ENCODE peak calls at places on chromosomes 16 and 17, in six cellular contexts. G, O, S, Z, P and R are unnamed samples.
A peak's percentile ranks its signal among the peaks of the same experiment; 100 is the strongest.

GRCh38 chr16:81651758-81652718 is 127.1 kb upstream of the PLCG2 start:
- DNase-seq in O (no peak), P (no peak), Z (peak; percentile 66), S (no peak), G (peak; percentile 85), R (peak; percentile 81)

GRCh38 chr16:5428932-5429331 is 331.3 kb upstream of the EEF2KMT start:
- DNase-seq in S (no peak), P (no peak), O (no peak), Z (no peak), G (no peak), R (no peak)

GRCh38 chr16:11583889-11584565 is 2.7 kb downstream of the LITAF start:
- DNase-seq in O (no peak), P (no peak), S (no peak), Z (no peak), G (no peak), R (peak; percentile 88)

GRCh38 chr16:31876955-31877828 is 3.6 kb downstream of the ZNF267 start:
- DNase-seq in Z (no peak), G (no peak), O (no peak), P (peak; percentile 64), S (no peak), R (no peak)

GRCh38 chr17:73612074-73612473 is 32.2 kb downstream of the SDK2 start:
- DNase-seq in O (no peak), G (no peak), S (no peak), P (no peak), Z (no peak), R (no peak)

GRCh38 chr17:35761601-35762000 is 914 bp downstream of the C17orf50 start:
- DNase-seq in P (no peak), O (no peak), S (no peak), G (no peak), Z (no peak), R (no peak)

GRCh38 chr17:8125196-8125946 is 1.5 kb upstream of the HES7 start:
- DNase-seq in G (peak; percentile 72), O (peak; percentile 95), Z (peak; percentile 69), P (no peak), S (peak; percentile 82), R (peak; percentile 63)

GRCh38 chr16:89123831-89124100 is 30.1 kb downstream of the ACSF3 start:
- DNase-seq in S (no peak), O (no peak), P (no peak), G (no peak), Z (no peak), R (no peak)

GRCh38 chr17:69141802-69142472 is at the start of gene ABCA6:
- DNase-seq in Z (no peak), S (no peak), P (peak; percentile 83), O (no peak), G (no peak), R (no peak)

GRCh38 chr16:86968866-86969265 is 348.3 kb downstream of the C16orf95 start:
- DNase-seq in O (no peak), Z (no peak), P (no peak), G (no peak), S (no peak), R (no peak)

GRCh38 chr17:6381526-6382135 is 53.3 kb downstream of the AIPL1 start:
- DNase-seq in P (no peak), S (no peak), G (no peak), O (no peak), Z (no peak), R (no peak)

GRCh38 chr16:72481419-72481818 is 309.5 kb upstream of the PMFBP1 start:
- DNase-seq in Z (no peak), S (no peak), G (no peak), O (no peak), P (no peak), R (no peak)

GRCh38 chr16:7962480-7962879 is 627.8 kb downstream of the TMEM114 start:
- DNase-seq in S (no peak), O (no peak), Z (no peak), G (no peak), P (no peak), R (no peak)

GRCh38 chr17:58271532-58271931 is 9.2 kb downstream of the MPO start:
- DNase-seq in G (no peak), P (no peak), Z (no peak), O (no peak), S (no peak), R (peak; percentile 9)

GRCh38 chr16:58063377-58064076 is 38.0 kb downstream of the MMP15 start:
- DNase-seq in Z (no peak), S (no peak), P (no peak), O (no peak), G (no peak), R (no peak)

GRCh38 chr17:75652934-75653549 is 13.9 kb downstream of the RECQL5 start:
- DNase-seq in Z (peak; percentile 10), O (no peak), S (peak; percentile 26), G (peak; percentile 63), P (no peak), R (peak; percentile 68)

GRCh38 chr16:53291757-53292392 is 142.4 kb upstream of the RBL2 start:
- DNase-seq in G (no peak), S (no peak), Z (no peak), O (no peak), P (no peak), R (no peak)

GRCh38 chr16:17827313-17827712 is 356.6 kb upstream of the XYLT1 start:
- DNase-seq in S (no peak), O (no peak), G (no peak), Z (peak; percentile 4), P (no peak), R (no peak)

GRCh38 chr16:48194828-48195566 is 39.2 kb upstream of the ABCC12 start:
- DNase-seq in Z (peak; percentile 92), P (peak; percentile 6), S (no peak), O (no peak), G (no peak), R (peak; percentile 85)

GRCh38 chr17:81537856-81538555 is 9.8 kb downstream of the FSCN2 start:
- DNase-seq in P (no peak), O (no peak), S (no peak), Z (peak; percentile 91), G (no peak), R (peak; percentile 97)

GRCh38 chr17:75564195-75564594 is 23.4 kb upstream of the MYO15B start:
- DNase-seq in O (no peak), P (no peak), Z (no peak), S (no peak), G (no peak), R (no peak)

GRCh38 chr17:70414275-70414674 is 244.9 kb downstream of the KCNJ2 start:
- DNase-seq in G (no peak), Z (no peak), O (no peak), P (no peak), S (no peak), R (no peak)

GRCh38 chr17:56976941-56977570 is 875 bp upstream of the SCPEP1 start:
- DNase-seq in Z (no peak), G (peak; percentile 24), O (no peak), P (no peak), S (no peak), R (peak; percentile 44)

GRCh38 chr16:58614212-58614611 is 15.4 kb downstream of the CNOT1 start:
- DNase-seq in O (no peak), S (no peak), G (no peak), Z (no peak), P (peak; percentile 14), R (no peak)

GRCh38 chr17:9223531-9223930 is 202.2 kb downstream of the NTN1 start:
- DNase-seq in Z (no peak), G (no peak), P (no peak), S (no peak), O (no peak), R (no peak)

GRCh38 chr16:66344533-66345145 is 21.9 kb upstream of the CDH5 start:
- DNase-seq in G (peak; percentile 35), S (peak; percentile 52), O (peak; percentile 38), P (peak; percentile 23), Z (no peak), R (peak; percentile 43)

GRCh38 chr17:81656835-81657234 is 493 bp upstream of the PDE6G start:
- DNase-seq in O (no peak), G (no peak), P (no peak), S (no peak), Z (no peak), R (no peak)

GRCh38 chr16:66169817-66170216 is 196.7 kb upstream of the CDH5 start:
- DNase-seq in G (no peak), P (no peak), Z (no peak), O (no peak), S (no peak), R (no peak)